ENCODE peak calls at places on chromosomes 4 and X, in nine cellular contexts. R is left kidney; M is non-pigmented ciliary epithelial cell; Z is AG10803; Q is putamen; L is stimulated activated CD4-positive, alpha-beta T cell treated with anti-CD3 and anti-CD28 coated beads, Interleukin-15, amount 100 ng/mL, for 1 hour; O is endodermal cell; C is IMR-90; V is right cardiac atrium. S is an unnamed sample.

GRCh38 chr4:6526171-6526570 is 48.8 kb upstream of the MAN2B2 start:
- DNase-seq in R (no peak), M (no peak), Z (no peak), Q (no peak), L (no peak), O (no peak), C (no peak), V (no peak), S (no peak)

GRCh38 chr4:8123389-8123788 is 35.2 kb downstream of the ABLIM2 start:
- DNase-seq in R (peak; percentile 98), M (no peak), Z (no peak), Q (no peak), L (no peak), O (no peak), C (no peak), V (peak; percentile 74), S (no peak)

GRCh38 chr4:6908397-6909112 is 1.1 kb upstream of the TBC1D14 start:
- DNase-seq in R (no peak), M (no peak), Z (peak; percentile 55), Q (no peak), L (no peak), O (no peak), C (peak; percentile 50), V (no peak), S (no peak)

GRCh38 chrX:11426712-11427081 is 133.5 kb downstream of the AMELX start:
- DNase-seq in R (no peak), M (no peak), Z (no peak), Q (no peak), L (no peak), O (no peak), C (no peak), V (no peak), S (no peak)

GRCh38 chr4:184856277-184856609 is 30.5 kb upstream of the ACSL1 start:
- DNase-seq in R (no peak), M (no peak), Z (no peak), Q (no peak), L (no peak), O (no peak), C (no peak), V (no peak), S (no peak)

GRCh38 chr4:24372341-24372740 is 212.0 kb downstream of the DHX15 start:
- DNase-seq in R (no peak), M (no peak), Z (no peak), Q (no peak), L (no peak), O (no peak), C (no peak), V (no peak), S (no peak)

GRCh38 chrX:72060196-72060974 is 71.3 kb downstream of the RTL5 start:
- DNase-seq in R (peak; percentile 72), M (no peak), Z (peak; percentile 1), Q (peak; percentile 45), L (no peak), O (peak; percentile 68), C (peak; percentile 5), V (no peak), S (peak; percentile 26)

GRCh38 chr4:176584031-176584430 is 208.7 kb downstream of the VEGFC start:
- DNase-seq in R (no peak), M (peak; percentile 19), Z (peak; percentile 52), Q (no peak), L (no peak), O (no peak), C (peak; percentile 20), V (no peak), S (no peak)

GRCh38 chr4:80202784-80203553 is 5.7 kb downstream of the PRDM8 start:
- DNase-seq in R (peak; percentile 72), M (no peak), Z (no peak), Q (no peak), L (no peak), O (peak; percentile 81), C (peak; percentile 35), V (peak; percentile 74), S (no peak)

GRCh38 chr4:76745264-76745663 is 152.7 kb downstream of the SOWAHB start:
- DNase-seq in R (no peak), M (no peak), Z (peak; percentile 89), Q (no peak), L (no peak), O (no peak), C (peak; percentile 75), V (no peak), S (no peak)

GRCh38 chr4:138804705-138805104 is 210.9 kb upstream of the NOCT start:
- DNase-seq in R (peak; percentile 61), M (no peak), Z (no peak), Q (peak; percentile 18), L (no peak), O (no peak), C (peak; percentile 7), V (no peak), S (no peak)

GRCh38 chrX:50067435-50068292 is 133.1 kb downstream of the AKAP4 start:
- DNase-seq in R (peak; percentile 92), M (no peak), Z (no peak), Q (peak; percentile 3), L (no peak), O (peak; percentile 76), C (peak; percentile 47), V (no peak), S (peak; percentile 90)

GRCh38 chrX:40816906-40817305 is 81.6 kb upstream of the MED14 start:
- DNase-seq in R (no peak), M (no peak), Z (no peak), Q (no peak), L (no peak), O (peak; percentile 61), C (no peak), V (no peak), S (no peak)

GRCh38 chr4:159137176-159137575 is 34.3 kb downstream of the RAPGEF2 start:
- DNase-seq in R (no peak), M (no peak), Z (no peak), Q (no peak), L (no peak), O (no peak), C (no peak), V (no peak), S (peak; percentile 79)

GRCh38 chr4:109411964-109412363 is 21.7 kb upstream of the SEC24B start:
- DNase-seq in R (peak; percentile 38), M (no peak), Z (no peak), Q (no peak), L (no peak), O (no peak), C (no peak), V (peak; percentile 81), S (peak; percentile 45)

GRCh38 chr4:6087669-6088068 is 69.4 kb upstream of the C4orf50 start:
- DNase-seq in R (peak; percentile 78), M (no peak), Z (peak; percentile 5), Q (no peak), L (no peak), O (peak; percentile 89), C (peak; percentile 28), V (no peak), S (peak; percentile 92)

GRCh38 chr4:23162275-23162674 is 469.5 kb downstream of the GBA3 start:
- DNase-seq in R (no peak), M (no peak), Z (no peak), Q (no peak), L (no peak), O (no peak), C (no peak), V (no peak), S (no peak)

GRCh38 chrX:22345884-22346283 is 73.2 kb downstream of the CBLL2 start:
- DNase-seq in R (no peak), M (no peak), Z (no peak), Q (no peak), L (no peak), O (no peak), C (peak; percentile 26), V (no peak), S (no peak)

GRCh38 chrX:95063554-95063953 is 1389.5 kb downstream of the FAM133A start:
- DNase-seq in R (no peak), M (no peak), Z (no peak), Q (no peak), L (no peak), O (no peak), C (peak; percentile 11), V (no peak), S (no peak)

GRCh38 chr4:181944527-181944926 is 298.7 kb upstream of the TENM3 start:
- DNase-seq in R (no peak), M (no peak), Z (no peak), Q (no peak), L (no peak), O (no peak), C (no peak), V (no peak), S (peak; percentile 39)

GRCh38 chr4:112178731-112179130 is 33.5 kb downstream of the FAM241A start:
- DNase-seq in R (no peak), M (no peak), Z (peak; percentile 43), Q (no peak), L (no peak), O (no peak), C (no peak), V (no peak), S (no peak)

GRCh38 chr4:184000457-184001395 is 95.6 kb downstream of the STOX2 start:
- DNase-seq in R (no peak), M (no peak), Z (no peak), Q (peak; percentile 23), L (no peak), O (no peak), C (no peak), V (no peak), S (no peak)

GRCh38 chrX:24672701-24673190 is 21.0 kb upstream of the POLA1 start:
- DNase-seq in R (no peak), M (no peak), Z (no peak), Q (peak; percentile 80), L (no peak), O (peak; percentile 60), C (no peak), V (no peak), S (no peak)

GRCh38 chr4:81684357-81684756 is 212.7 kb upstream of the RASGEF1B start:
- DNase-seq in R (no peak), M (no peak), Z (no peak), Q (no peak), L (no peak), O (no peak), C (no peak), V (peak; percentile 33), S (peak; percentile 80)

GRCh38 chr4:165493359-165493758 is 114.6 kb downstream of the CPE start:
- DNase-seq in R (peak; percentile 86), M (peak; percentile 19), Z (peak; percentile 53), Q (peak; percentile 45), L (peak; percentile 50), O (peak; percentile 96), C (peak; percentile 38), V (peak; percentile 83), S (peak; percentile 52)